ENCODE peak calls at places on chromosomes 13 and 19, in five cellular contexts. N, S, V, M and O are unnamed samples.

GRCh38 chr13:25132984-25133383 is 37.0 kb downstream of the PABPC3 start:
- DNase-seq in N (no peak), M (no peak), V (no peak), S (no peak), O (no peak)

GRCh38 chr13:37595162-37595561 is 3.4 kb downstream of the POSTN start:
- DNase-seq in N (peak; percentile 77), S (no peak), M (no peak), V (no peak), O (no peak)

GRCh38 chr13:29677627-29678026 is 82.1 kb upstream of the SLC7A1 start:
- DNase-seq in N (no peak), M (no peak), V (no peak), S (no peak), O (no peak)

GRCh38 chr19:50383307-50383851 is 768 bp upstream of the POLD1 start:
- DNase-seq in V (no peak), M (no peak), S (no peak), N (no peak), O (no peak)

GRCh38 chr19:32238076-32238475 is 107.3 kb upstream of the ZNF507 start:
- DNase-seq in N (no peak), V (no peak), M (no peak), S (no peak), O (no peak)

GRCh38 chr19:18776736-18777135 is 14.4 kb downstream of the COMP start:
- DNase-seq in M (no peak), S (peak; percentile 59), N (peak; percentile 13), V (no peak), O (no peak)

GRCh38 chr13:95156208-95156607 is 145.0 kb downstream of the ABCC4 start:
- DNase-seq in S (peak; percentile 9), V (no peak), N (peak; percentile 65), M (no peak), O (no peak)

GRCh38 chr19:34316741-34317241 is 48.2 kb upstream of the GPI start:
- DNase-seq in N (peak; percentile 61), V (no peak), S (peak; percentile 52), M (no peak), O (no peak)

GRCh38 chr13:98108330-98108729 is 34.6 kb upstream of the FARP1 start:
- DNase-seq in M (no peak), V (no peak), S (no peak), N (peak; percentile 36), O (no peak)

GRCh38 chr13:37878921-37879320 is 9.3 kb upstream of the TRPC4 start:
- DNase-seq in S (no peak), V (no peak), M (no peak), N (no peak), O (no peak)

GRCh38 chr19:3673506-3674439 is 26.5 kb downstream of the PIP5K1C start:
- DNase-seq in M (no peak), S (no peak), V (no peak), N (no peak), O (no peak)

GRCh38 chr13:52804202-52804641 is 44.2 kb downstream of the PCDH8 start:
- DNase-seq in V (no peak), S (no peak), M (no peak), N (no peak), O (no peak)

GRCh38 chr13:28564030-28564429 is 69.1 kb upstream of the FLT1 start:
- DNase-seq in S (no peak), V (no peak), M (peak; percentile 80), N (no peak), O (no peak)

GRCh38 chr19:13613447-13613846 is 107.2 kb upstream of the CACNA1A start:
- DNase-seq in V (no peak), S (no peak), N (no peak), M (no peak), O (no peak)

GRCh38 chr19:35117791-35118190 is 2.2 kb downstream of the FXYD3 start:
- DNase-seq in S (no peak), M (peak; percentile 65), V (no peak), N (no peak), O (no peak)

GRCh38 chr13:97889803-97890202 is 63.7 kb upstream of the IPO5 start:
- DNase-seq in M (no peak), N (no peak), V (no peak), S (peak; percentile 59), O (no peak)

GRCh38 chr13:62682788-62683187 is 1267.1 kb upstream of the PCDH20 start:
- DNase-seq in V (no peak), S (no peak), M (no peak), N (no peak), O (no peak)

GRCh38 chr13:90592943-90593342 is 754.5 kb upstream of the MIR17HG start:
- DNase-seq in M (no peak), S (no peak), N (no peak), V (no peak), O (no peak)

GRCh38 chr13:90591927-90592268 is 755.6 kb upstream of the MIR17HG start:
- DNase-seq in S (no peak), V (no peak), N (peak; percentile 4), M (no peak), O (no peak)

GRCh38 chr13:90594694-90595093 is 752.8 kb upstream of the MIR17HG start:
- DNase-seq in M (no peak), V (no peak), N (peak; percentile 83), S (peak; percentile 8), O (no peak)

GRCh38 chr13:90591260-90591926 is 756.1 kb upstream of the MIR17HG start:
- DNase-seq in N (no peak), S (no peak), M (no peak), V (no peak), O (no peak)
- TF ChIP-seq CTCF in N (no peak), S (no peak), M (no peak), V (no peak), O (no peak)

GRCh38 chr19:29672933-29673336 is 7.7 kb downstream of the PLEKHF1 start:
- DNase-seq in M (no peak), S (no peak), N (no peak), V (peak; percentile 20), O (no peak)

GRCh38 chr19:29670255-29670654 is 5.0 kb downstream of the PLEKHF1 start:
- DNase-seq in V (no peak), S (no peak), M (no peak), N (no peak), O (no peak)

GRCh38 chr19:29673451-29674371 is 8.4 kb downstream of the PLEKHF1 start:
- DNase-seq in N (no peak), V (peak; percentile 10), S (no peak), M (no peak), O (no peak)

GRCh38 chr19:29672319-29672932 is 7.2 kb downstream of the PLEKHF1 start:
- DNase-seq in S (no peak), M (no peak), N (no peak), V (no peak), O (no peak)

DNA sequence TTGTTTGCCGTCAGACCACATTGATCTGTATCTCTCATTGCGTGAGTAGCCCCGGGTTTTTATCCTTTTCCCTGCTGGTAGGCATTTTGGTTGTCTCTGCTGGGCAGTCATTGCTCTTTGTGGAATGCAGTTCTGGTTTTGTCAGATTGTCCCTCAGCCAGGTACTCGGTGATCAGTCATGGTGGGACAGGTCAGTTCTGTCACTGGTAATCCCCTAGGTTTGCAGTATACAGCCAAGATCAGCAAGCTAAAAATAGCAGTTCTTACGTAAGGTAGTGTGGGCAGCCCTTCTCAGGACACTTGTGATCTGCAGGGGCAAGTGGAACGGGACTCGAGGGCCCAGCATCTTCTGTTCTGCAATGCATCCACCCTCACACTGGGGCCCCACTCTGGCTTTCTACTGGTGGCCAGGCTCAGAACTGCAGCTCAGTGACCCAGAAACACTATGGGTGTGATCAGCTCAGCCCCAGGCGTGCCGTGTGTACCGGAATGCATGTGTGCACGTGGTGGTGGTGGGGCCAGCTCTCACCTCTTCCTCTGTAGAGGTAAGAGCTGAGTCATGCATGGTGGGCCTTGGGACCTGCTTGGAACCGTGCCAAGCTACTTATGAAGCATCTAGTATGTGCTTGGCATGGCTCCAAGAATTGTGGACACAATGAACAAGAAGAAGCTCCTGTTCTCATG is 6.3 kb downstream of the PLEKHF1 start:
- DNase-seq in V (peak; percentile 21), M (no peak), N (peak; percentile 72), S (no peak), O (no peak)
- TF ChIP-seq CTCF in V (no peak), M (no peak), N (peak; percentile 9), S (no peak), O (no peak)

GRCh38 chr13:114089751-114090400 is 42.5 kb downstream of the RASA3 start:
- DNase-seq in V (no peak), N (no peak), M (no peak), S (no peak), O (no peak)
- TF ChIP-seq CTCF in V (no peak), N (no peak), M (no peak), S (no peak), O (no peak)

GRCh38 chr13:31798189-31798588 is 58.9 kb downstream of the RXFP2 start:
- DNase-seq in M (no peak), S (no peak), N (no peak), V (no peak), O (no peak)

GRCh38 chr13:31801088-31801487 is 61.8 kb downstream of the RXFP2 start:
- DNase-seq in M (no peak), S (no peak), N (no peak), V (no peak), O (no peak)

GRCh38 chr13:31794452-31794851 is 55.1 kb downstream of the RXFP2 start:
- DNase-seq in M (no peak), N (peak; percentile 27), V (no peak), S (no peak), O (no peak)

GRCh38 chr13:31793246-31793645 is 53.9 kb downstream of the RXFP2 start:
- DNase-seq in N (no peak), S (no peak), M (no peak), V (no peak), O (no peak)

DNA sequence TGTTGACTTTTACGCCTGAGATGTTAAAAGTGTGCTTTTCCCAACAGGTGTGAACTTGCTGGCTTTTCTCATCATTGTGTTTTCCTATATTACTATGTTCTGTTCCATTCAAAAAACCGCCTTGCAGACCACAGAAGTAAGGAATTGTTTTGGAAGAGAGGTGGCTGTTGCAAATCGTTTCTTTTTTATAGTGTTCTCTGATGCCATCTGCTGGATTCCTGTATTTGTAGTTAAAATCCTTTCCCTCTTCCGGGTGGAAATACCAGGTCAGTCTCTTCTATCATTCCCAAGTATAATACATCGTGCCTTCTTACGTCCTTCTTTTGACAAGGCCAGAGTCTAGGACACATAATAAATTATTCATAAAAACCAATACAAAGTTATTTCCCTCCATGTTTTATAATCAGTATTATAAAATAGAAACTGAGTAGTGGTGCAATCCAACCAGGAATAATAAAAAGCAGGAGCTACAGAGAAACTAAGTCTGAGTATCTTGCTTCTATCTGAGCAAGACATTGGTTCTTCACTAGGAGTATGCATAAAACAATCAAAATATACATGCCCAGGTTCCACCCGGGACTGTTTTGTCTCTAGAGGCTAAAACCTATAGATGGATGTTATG is 57.9 kb downstream of the RXFP2 start:
- DNase-seq in S (no peak), N (peak; percentile 66), V (no peak), M (no peak), O (no peak)
- TF ChIP-seq CTCF in S (peak; percentile 33), N (peak; percentile 56), V (no peak), M (no peak), O (peak; percentile 54)

DNA sequence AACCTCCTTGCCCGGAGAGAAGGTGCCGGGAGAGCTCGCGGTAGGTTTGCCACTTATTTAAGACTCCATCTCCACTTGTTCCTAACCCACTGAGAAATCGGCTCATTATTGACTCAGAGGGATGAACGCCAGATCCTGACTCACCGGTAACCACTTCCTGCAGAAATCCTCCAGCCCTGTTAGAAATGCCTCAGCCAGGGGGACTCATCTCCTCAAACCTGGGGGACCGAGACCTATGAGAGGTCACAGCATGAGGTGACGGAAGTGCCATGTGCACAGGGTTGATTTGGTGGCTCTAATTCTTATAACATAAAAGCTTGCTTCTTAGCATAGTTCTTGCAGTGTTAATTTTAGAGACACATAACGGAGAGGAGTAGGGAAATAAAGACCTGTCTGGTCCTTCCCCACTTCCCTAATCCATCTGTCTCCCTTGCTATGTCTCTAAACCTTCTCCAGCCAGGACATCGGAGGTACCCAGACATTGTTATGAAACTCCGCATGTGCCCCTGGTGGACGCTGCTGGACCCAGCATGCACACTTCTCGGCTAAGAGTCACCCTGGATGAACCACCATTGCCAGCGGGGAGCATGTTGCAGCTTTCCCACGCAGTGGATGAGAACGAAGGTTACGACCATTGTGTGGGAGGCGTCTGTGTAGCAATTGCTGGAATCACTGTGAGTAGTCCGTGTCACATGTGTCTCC is 158.9 kb downstream of the EFNB2 start:
- DNase-seq in M (no peak), S (peak; percentile 83), V (no peak), N (peak; percentile 92), O (no peak)
- TF ChIP-seq CTCF in M (no peak), S (peak; percentile 8), V (no peak), N (peak; percentile 14), O (no peak)